ENCODE peak calls at places on chromosomes 16 and 17, in five cellular contexts. One of them, this sample, is unnamed.

GRCh38 chr17:42881768-42882565 is 18.6 kb upstream of the G6PC1 start:
- DNase-seq in nephron progenitor cell: no peak
- DNase-seq in activated B cell treated with CpG ODN at 0.5 μM for 24 hours: no peak
- DNase-seq in endothelial cell: no peak
- DNase-seq in GM12865: no peak
- DNase-seq in this sample: no peak

GRCh38 chr17:6641374-6641818 is 536 bp downstream of the TXNDC17 start:
- DNase-seq in nephron progenitor cell: no peak
- DNase-seq in activated B cell treated with CpG ODN at 0.5 μM for 24 hours: no peak
- DNase-seq in endothelial cell: no peak
- DNase-seq in GM12865: no peak
- DNase-seq in this sample: no peak

GRCh38 chr17:40471856-40472732 is 28.8 kb downstream of the IGFBP4 start:
- DNase-seq in nephron progenitor cell: no peak
- DNase-seq in activated B cell treated with CpG ODN at 0.5 μM for 24 hours: no peak
- DNase-seq in endothelial cell: no peak
- DNase-seq in GM12865: no peak
- DNase-seq in this sample: no peak

GRCh38 chr16:4904942-4905615 is 31.9 kb downstream of the PPL start:
- DNase-seq in nephron progenitor cell: no peak
- DNase-seq in activated B cell treated with CpG ODN at 0.5 μM for 24 hours: no peak
- DNase-seq in endothelial cell: no peak
- DNase-seq in GM12865: no peak
- DNase-seq in this sample: no peak

GRCh38 chr16:22138482-22138881 is 23.8 kb upstream of the SDR42E2 start:
- DNase-seq in nephron progenitor cell: no peak
- DNase-seq in activated B cell treated with CpG ODN at 0.5 μM for 24 hours: no peak
- DNase-seq in endothelial cell: no peak
- DNase-seq in GM12865: no peak
- DNase-seq in this sample: no peak

GRCh38 chr16:66651474-66651765 is 45.1 kb downstream of the CMTM4 start:
- DNase-seq in nephron progenitor cell: no peak
- DNase-seq in activated B cell treated with CpG ODN at 0.5 μM for 24 hours: no peak
- DNase-seq in endothelial cell: no peak
- DNase-seq in GM12865: no peak
- DNase-seq in this sample: no peak

GRCh38 chr17:76238847-76239537 is 1.3 kb downstream of the RNF157 start:
- DNase-seq in nephron progenitor cell: no peak
- DNase-seq in activated B cell treated with CpG ODN at 0.5 μM for 24 hours: no peak
- DNase-seq in endothelial cell: no peak
- DNase-seq in GM12865: peak
- DNase-seq in this sample: no peak

GRCh38 chr16:56237451-56237930 is 46.2 kb downstream of the GNAO1 start:
- DNase-seq in nephron progenitor cell: no peak
- DNase-seq in activated B cell treated with CpG ODN at 0.5 μM for 24 hours: no peak
- DNase-seq in endothelial cell: no peak
- DNase-seq in GM12865: no peak
- DNase-seq in this sample: no peak

GRCh38 chr17:17300624-17301568 is 2.3 kb upstream of the NT5M start:
- DNase-seq in nephron progenitor cell: peak
- DNase-seq in activated B cell treated with CpG ODN at 0.5 μM for 24 hours: peak
- DNase-seq in endothelial cell: peak
- DNase-seq in GM12865: peak
- DNase-seq in this sample: no peak

GRCh38 chr17:60159479-60159866 is 9.7 kb downstream of the CA4 start:
- DNase-seq in nephron progenitor cell: no peak
- DNase-seq in activated B cell treated with CpG ODN at 0.5 μM for 24 hours: no peak
- DNase-seq in endothelial cell: no peak
- DNase-seq in GM12865: no peak
- DNase-seq in this sample: no peak
- TF ChIP-seq CTCF in nephron progenitor cell: no peak
- TF ChIP-seq CTCF in activated B cell treated with CpG ODN at 0.5 μM for 24 hours: no peak
- TF ChIP-seq CTCF in endothelial cell: no peak
- TF ChIP-seq CTCF in GM12865: no peak
- TF ChIP-seq CTCF in this sample: no peak

GRCh38 chr17:48262982-48263586 is 155.5 kb downstream of the SNX11 start:
- DNase-seq in nephron progenitor cell: no peak
- DNase-seq in activated B cell treated with CpG ODN at 0.5 μM for 24 hours: no peak
- DNase-seq in endothelial cell: no peak
- DNase-seq in GM12865: peak
- DNase-seq in this sample: no peak

GRCh38 chr17:48259710-48260291 is 152.2 kb downstream of the SNX11 start:
- DNase-seq in nephron progenitor cell: no peak
- DNase-seq in activated B cell treated with CpG ODN at 0.5 μM for 24 hours: no peak
- DNase-seq in endothelial cell: no peak
- DNase-seq in GM12865: peak
- DNase-seq in this sample: no peak

GRCh38 chr17:48258317-48258716 is 150.8 kb downstream of the SNX11 start:
- DNase-seq in nephron progenitor cell: no peak
- DNase-seq in activated B cell treated with CpG ODN at 0.5 μM for 24 hours: no peak
- DNase-seq in endothelial cell: no peak
- DNase-seq in GM12865: no peak
- DNase-seq in this sample: no peak

DNA sequence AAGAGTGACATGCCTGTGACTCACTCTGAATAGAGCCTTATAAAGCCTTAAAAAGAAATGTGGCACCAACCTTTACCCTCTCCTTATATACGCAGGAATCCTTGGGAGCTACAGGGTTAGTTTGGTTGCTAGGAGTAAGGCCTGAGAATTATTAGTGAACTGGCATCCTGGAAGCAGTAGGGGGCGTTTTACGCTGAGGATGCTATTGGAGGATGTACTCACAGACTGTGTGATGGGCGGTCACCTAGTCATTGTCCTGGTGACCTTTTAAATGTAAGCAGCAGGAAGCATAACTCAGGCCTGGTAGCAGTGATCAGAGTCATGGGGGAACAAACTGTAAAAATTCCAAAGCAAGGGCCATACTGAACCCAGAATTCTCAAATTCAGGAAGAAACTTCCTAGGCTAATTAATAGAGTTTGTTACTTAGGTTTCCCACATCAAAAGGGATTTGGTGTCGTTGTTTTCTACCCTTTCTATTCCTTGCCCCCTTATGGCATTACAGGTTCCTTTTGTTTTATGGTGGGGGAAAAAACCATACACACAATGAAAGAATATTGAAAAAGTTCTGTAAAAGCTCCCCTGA is 153.8 kb downstream of the SNX11 start:
- DNase-seq in nephron progenitor cell: peak
- DNase-seq in activated B cell treated with CpG ODN at 0.5 μM for 24 hours: no peak
- DNase-seq in endothelial cell: peak
- DNase-seq in GM12865: peak
- DNase-seq in this sample: no peak
- TF ChIP-seq CTCF in nephron progenitor cell: peak
- TF ChIP-seq CTCF in activated B cell treated with CpG ODN at 0.5 μM for 24 hours: no peak
- TF ChIP-seq CTCF in endothelial cell: peak
- TF ChIP-seq CTCF in GM12865: peak
- TF ChIP-seq CTCF in this sample: peak

DNA sequence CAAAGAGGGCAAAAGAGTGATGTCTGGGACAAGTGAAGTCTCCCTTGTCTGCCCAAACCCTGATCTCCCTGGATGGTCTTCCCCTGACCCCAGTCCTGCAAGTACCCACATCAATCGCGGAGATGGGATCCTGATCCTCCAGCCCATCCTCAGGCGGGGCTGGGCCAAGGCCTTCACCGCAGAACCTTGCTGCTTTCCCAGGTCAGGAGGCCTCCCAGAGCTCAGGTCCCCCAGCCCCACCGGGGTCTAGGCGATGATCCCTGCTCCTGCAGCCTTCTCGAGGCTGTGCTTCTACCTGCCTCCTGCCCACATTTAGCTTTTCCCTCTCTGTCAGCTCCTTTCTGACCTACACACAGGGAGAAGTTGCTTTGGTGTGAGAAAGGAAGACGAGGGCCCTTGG is 6.3 kb downstream of the SLC12A4 start:
- DNase-seq in nephron progenitor cell: no peak
- DNase-seq in activated B cell treated with CpG ODN at 0.5 μM for 24 hours: no peak
- DNase-seq in endothelial cell: no peak
- DNase-seq in GM12865: no peak
- DNase-seq in this sample: no peak
- TF ChIP-seq CTCF in nephron progenitor cell: no peak
- TF ChIP-seq CTCF in activated B cell treated with CpG ODN at 0.5 μM for 24 hours: no peak
- TF ChIP-seq CTCF in endothelial cell: no peak
- TF ChIP-seq CTCF in GM12865: no peak
- TF ChIP-seq CTCF in this sample: no peak

GRCh38 chr16:2841606-2842339 is 11.7 kb downstream of the ZG16B start:
- DNase-seq in nephron progenitor cell: no peak
- DNase-seq in activated B cell treated with CpG ODN at 0.5 μM for 24 hours: no peak
- DNase-seq in endothelial cell: no peak
- DNase-seq in GM12865: peak
- DNase-seq in this sample: no peak

GRCh38 chr16:2839650-2840450 is 9.7 kb downstream of the ZG16B start:
- DNase-seq in nephron progenitor cell: no peak
- DNase-seq in activated B cell treated with CpG ODN at 0.5 μM for 24 hours: no peak
- DNase-seq in endothelial cell: no peak
- DNase-seq in GM12865: no peak
- DNase-seq in this sample: peak

GRCh38 chr16:2840914-2841313 is 10.8 kb downstream of the ZG16B start:
- DNase-seq in nephron progenitor cell: no peak
- DNase-seq in activated B cell treated with CpG ODN at 0.5 μM for 24 hours: no peak
- DNase-seq in endothelial cell: no peak
- DNase-seq in GM12865: no peak
- DNase-seq in this sample: no peak

GRCh38 chr16:2843526-2843925 is 13.4 kb downstream of the ZG16B start:
- DNase-seq in nephron progenitor cell: no peak
- DNase-seq in activated B cell treated with CpG ODN at 0.5 μM for 24 hours: no peak
- DNase-seq in endothelial cell: no peak
- DNase-seq in GM12865: no peak
- DNase-seq in this sample: no peak

GRCh38 chr16:2842340-2843000 is 12.4 kb downstream of the ZG16B start:
- DNase-seq in nephron progenitor cell: peak
- DNase-seq in activated B cell treated with CpG ODN at 0.5 μM for 24 hours: no peak
- DNase-seq in endothelial cell: peak
- DNase-seq in GM12865: peak
- DNase-seq in this sample: peak
- TF ChIP-seq CTCF in nephron progenitor cell: peak
- TF ChIP-seq CTCF in activated B cell treated with CpG ODN at 0.5 μM for 24 hours: no peak
- TF ChIP-seq CTCF in endothelial cell: peak
- TF ChIP-seq CTCF in GM12865: peak
- TF ChIP-seq CTCF in this sample: peak

GRCh38 chr17:78206298-78206697 is 7.8 kb upstream of the BIRC5 start:
- DNase-seq in nephron progenitor cell: no peak
- DNase-seq in activated B cell treated with CpG ODN at 0.5 μM for 24 hours: no peak
- DNase-seq in endothelial cell: no peak
- DNase-seq in GM12865: no peak
- DNase-seq in this sample: no peak
- TF ChIP-seq CTCF in nephron progenitor cell: no peak
- TF ChIP-seq CTCF in activated B cell treated with CpG ODN at 0.5 μM for 24 hours: no peak
- TF ChIP-seq CTCF in endothelial cell: no peak
- TF ChIP-seq CTCF in GM12865: peak
- TF ChIP-seq CTCF in this sample: no peak